ENCODE peak calls at places on chromosome 10, in seven cellular contexts. C is left ventricle myocardium inferior, U is cardiac muscle cell, Y is GM23338, E is psoas muscle, N is BJ, T is A549. W is an unnamed sample.

GRCh38 chr10:54854389-54854788 is 53.4 kb upstream of the PCDH15 start:
- DNase-seq in C (no peak), N (no peak), U (no peak), E (no peak), Y (no peak), T (no peak), W (no peak)

GRCh38 chr10:116272497-116273221 is at the start of gene GFRA1:
- DNase-seq in T (peak), E (peak), C (peak), Y (peak), N (no peak), U (peak), W (no peak)

GRCh38 chr10:113362645-113363091 is 190.2 kb upstream of the HABP2 start:
- DNase-seq in U (no peak), T (no peak), E (no peak), Y (no peak), N (peak), C (no peak), W (no peak)

GRCh38 chr10:60123172-60123571 is 216.8 kb upstream of the CCDC6 start:
- DNase-seq in Y (no peak), N (peak), C (no peak), T (peak), E (no peak), U (no peak), W (peak)

GRCh38 chr10:17161788-17162187 is 32.2 kb upstream of the CUBN start:
- DNase-seq in U (no peak), T (no peak), N (no peak), Y (no peak), C (no peak), E (no peak), W (no peak)

GRCh38 chr10:102642553-102643345 is 1.5 kb upstream of the TRIM8 start:
- DNase-seq in E (peak), Y (peak), N (no peak), U (peak), T (peak), C (peak), W (peak)

GRCh38 chr10:132986076-132986475 is 43.7 kb upstream of the CFAP46 start:
- DNase-seq in N (no peak), Y (no peak), E (no peak), U (no peak), C (no peak), T (no peak), W (no peak)

GRCh38 chr10:6737080-6737641 is 157.1 kb upstream of the PRKCQ start:
- DNase-seq in T (peak), C (no peak), E (peak), Y (peak), U (peak), N (no peak), W (peak)

GRCh38 chr10:64079341-64079740 is 558.1 kb downstream of the REEP3 start:
- DNase-seq in C (no peak), N (no peak), E (no peak), Y (no peak), T (no peak), U (no peak), W (no peak)

GRCh38 chr10:111209666-111210065 is 132.8 kb downstream of the ADRA2A start:
- DNase-seq in E (no peak), C (no peak), U (no peak), N (peak), T (no peak), Y (no peak), W (no peak)

GRCh38 chr10:95401704-95402469 is 111.1 kb upstream of the PDLIM1 start:
- DNase-seq in C (no peak), T (no peak), Y (no peak), N (no peak), E (no peak), U (no peak), W (no peak)
- TF ChIP-seq CTCF in C (no peak), T (no peak), Y (no peak), N (no peak), E (no peak), U (no peak), W (no peak)

GRCh38 chr10:73866621-73867020 is 7.7 kb downstream of the CAMK2G start:
- DNase-seq in C (no peak), Y (no peak), U (no peak), N (no peak), T (no peak), E (no peak), W (no peak)
- H3K4me3 ChIP-seq in C (no peak), Y (no peak), U (no peak), N (no peak), T (no peak), E (no peak), W (no peak)

GRCh38 chr10:71837085-71837827 is 13.8 kb downstream of the PSAP start:
- DNase-seq in C (no peak), Y (peak), T (peak), N (no peak), U (peak), E (no peak), W (peak)
- TF ChIP-seq CTCF in C (peak), Y (peak), T (peak), N (peak), U (peak), E (peak), W (peak)

GRCh38 chr10:5465976-5466450 is 33.4 kb downstream of the CALML5 start:
- DNase-seq in T (no peak), E (no peak), Y (peak), U (no peak), C (no peak), N (no peak), W (no peak)
- H3K4me3 ChIP-seq in T (no peak), E (no peak), Y (peak), U (no peak), C (no peak), N (no peak), W (no peak)

GRCh38 chr10:13271552-13272163 is 28.2 kb downstream of the PHYH start:
- DNase-seq in U (peak), N (no peak), T (peak), Y (peak), E (peak), C (peak), W (peak)
- TF ChIP-seq CTCF in U (peak), N (peak), T (peak), Y (peak), E (peak), C (peak), W (peak)

DNA sequence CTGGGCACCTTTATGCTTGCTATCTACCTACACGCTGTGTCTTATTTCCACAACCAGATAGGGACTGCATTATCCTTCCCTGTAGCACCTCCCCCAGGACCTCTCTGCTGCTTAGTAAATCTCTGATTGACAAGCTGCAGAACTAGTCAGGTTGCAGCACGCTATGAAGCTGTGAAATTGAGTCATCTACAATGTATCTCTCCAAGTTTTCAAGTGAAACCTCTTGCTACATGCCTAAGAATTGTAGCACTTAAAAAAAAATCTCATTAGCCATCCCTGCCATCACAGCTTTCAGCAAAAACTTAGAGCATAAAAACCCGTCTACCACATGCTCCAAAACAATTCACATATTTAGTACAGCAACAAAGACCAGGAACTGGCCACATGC is 69.7 kb upstream of the FGFR2 start:
- DNase-seq in C (no peak), U (no peak), T (no peak), E (no peak), N (no peak), Y (no peak), W (no peak)
- H3K4me3 ChIP-seq in C (no peak), U (no peak), T (no peak), E (no peak), N (no peak), Y (no peak), W (no peak)

GRCh38 chr10:128480601-128481000 is 354.4 kb upstream of the MKI67 start:
- DNase-seq in T (no peak), C (no peak), E (no peak), Y (no peak), U (no peak), N (no peak), W (no peak)
- TF ChIP-seq CTCF in T (no peak), C (no peak), E (no peak), Y (no peak), U (no peak), N (no peak), W (no peak)

GRCh38 chr10:45580371-45580770 is 92.2 kb downstream of the ZFAND4 start:
- DNase-seq in E (no peak), Y (no peak), C (no peak), T (no peak), N (no peak), U (no peak), W (no peak)
- H3K4me3 ChIP-seq in E (peak), Y (no peak), C (peak), T (no peak), N (no peak), U (no peak), W (peak)